ENCODE peak calls at places on chromosomes 1 and 21, in six cellular contexts. One of them, this sample, is unnamed.

GRCh38 chr1:234473123-234473522 is 5.9 kb downstream of the TARBP1 start:
- DNase-seq in thoracic aorta: no peak
- DNase-seq in GDM1: peak; percentile 44
- DNase-seq in CD8-positive, alpha-beta memory T cell: no peak
- DNase-seq in astrocyte of the spinal cord: peak; percentile 7
- DNase-seq in EL: no peak
- DNase-seq in this sample: no peak

GRCh38 chr1:62597281-62597680 is at the start of gene ANGPTL3:
- DNase-seq in thoracic aorta: no peak
- DNase-seq in GDM1: no peak
- DNase-seq in CD8-positive, alpha-beta memory T cell: no peak
- DNase-seq in astrocyte of the spinal cord: no peak
- DNase-seq in EL: no peak
- DNase-seq in this sample: no peak

GRCh38 chr1:205585169-205585834 is 46.5 kb downstream of the ELK4 start:
- DNase-seq in thoracic aorta: no peak
- DNase-seq in GDM1: no peak
- DNase-seq in CD8-positive, alpha-beta memory T cell: no peak
- DNase-seq in astrocyte of the spinal cord: no peak
- DNase-seq in EL: no peak
- DNase-seq in this sample: no peak

GRCh38 chr1:112818990-112819689 is 104.0 kb upstream of the PPM1J start:
- DNase-seq in thoracic aorta: no peak
- DNase-seq in GDM1: peak; percentile 41
- DNase-seq in CD8-positive, alpha-beta memory T cell: no peak
- DNase-seq in astrocyte of the spinal cord: peak; percentile 58
- DNase-seq in EL: peak; percentile 80
- DNase-seq in this sample: no peak

GRCh38 chr21:33031562-33031961 is 5.8 kb downstream of the OLIG2 start:
- DNase-seq in thoracic aorta: no peak
- DNase-seq in GDM1: no peak
- DNase-seq in CD8-positive, alpha-beta memory T cell: no peak
- DNase-seq in astrocyte of the spinal cord: no peak
- DNase-seq in EL: no peak
- DNase-seq in this sample: no peak

GRCh38 chr21:43988506-43989230 is 23.4 kb upstream of the TRAPPC10 start:
- DNase-seq in thoracic aorta: no peak
- DNase-seq in GDM1: no peak
- DNase-seq in CD8-positive, alpha-beta memory T cell: no peak
- DNase-seq in astrocyte of the spinal cord: no peak
- DNase-seq in EL: no peak
- DNase-seq in this sample: no peak

GRCh38 chr1:62175568-62176179 is 19.0 kb upstream of the L1TD1 start:
- DNase-seq in thoracic aorta: no peak
- DNase-seq in GDM1: peak; percentile 5
- DNase-seq in CD8-positive, alpha-beta memory T cell: no peak
- DNase-seq in astrocyte of the spinal cord: peak; percentile 58
- DNase-seq in EL: peak; percentile 45
- DNase-seq in this sample: peak; percentile 73

GRCh38 chr1:214854126-214854875 is 228.2 kb upstream of the KCNK2 start:
- DNase-seq in thoracic aorta: no peak
- DNase-seq in GDM1: no peak
- DNase-seq in CD8-positive, alpha-beta memory T cell: no peak
- DNase-seq in astrocyte of the spinal cord: no peak
- DNase-seq in EL: peak; percentile 37
- DNase-seq in this sample: peak; percentile 10

GRCh38 chr1:150259758-150260669 is 2.4 kb downstream of the CA14 start:
- DNase-seq in thoracic aorta: no peak
- DNase-seq in GDM1: no peak
- DNase-seq in CD8-positive, alpha-beta memory T cell: no peak
- DNase-seq in astrocyte of the spinal cord: no peak
- DNase-seq in EL: peak; percentile 45
- DNase-seq in this sample: peak; percentile 45

GRCh38 chr1:9331558-9332346 is 39.1 kb downstream of the SPSB1 start:
- DNase-seq in thoracic aorta: no peak
- DNase-seq in GDM1: no peak
- DNase-seq in CD8-positive, alpha-beta memory T cell: no peak
- DNase-seq in astrocyte of the spinal cord: no peak
- DNase-seq in EL: no peak
- DNase-seq in this sample: no peak

GRCh38 chr1:25178917-25179571 is 53.3 kb downstream of the SYF2 start:
- DNase-seq in thoracic aorta: no peak
- DNase-seq in GDM1: no peak
- DNase-seq in CD8-positive, alpha-beta memory T cell: no peak
- DNase-seq in astrocyte of the spinal cord: no peak
- DNase-seq in EL: no peak
- DNase-seq in this sample: no peak

GRCh38 chr1:76066390-76066789 is 8.2 kb upstream of the ST6GALNAC3 start:
- DNase-seq in thoracic aorta: no peak
- DNase-seq in GDM1: no peak
- DNase-seq in CD8-positive, alpha-beta memory T cell: no peak
- DNase-seq in astrocyte of the spinal cord: peak; percentile 24
- DNase-seq in EL: peak; percentile 45
- DNase-seq in this sample: peak; percentile 15

GRCh38 chr1:101388904-101389546 is 152.2 kb downstream of the S1PR1 start:
- DNase-seq in thoracic aorta: no peak
- DNase-seq in GDM1: no peak
- DNase-seq in CD8-positive, alpha-beta memory T cell: no peak
- DNase-seq in astrocyte of the spinal cord: peak; percentile 15
- DNase-seq in EL: peak; percentile 11
- DNase-seq in this sample: peak; percentile 23

GRCh38 chr1:12186277-12186985 is 19.6 kb downstream of the TNFRSF1B start:
- DNase-seq in thoracic aorta: no peak
- DNase-seq in GDM1: no peak
- DNase-seq in CD8-positive, alpha-beta memory T cell: no peak
- DNase-seq in astrocyte of the spinal cord: no peak
- DNase-seq in EL: no peak
- DNase-seq in this sample: no peak

GRCh38 chr1:206691604-206692003 is 6.9 kb downstream of the MAPKAPK2 start:
- DNase-seq in thoracic aorta: no peak
- DNase-seq in GDM1: no peak
- DNase-seq in CD8-positive, alpha-beta memory T cell: no peak
- DNase-seq in astrocyte of the spinal cord: no peak
- DNase-seq in EL: no peak
- DNase-seq in this sample: peak; percentile 53

GRCh38 chr1:169108897-169109560 is 2.5 kb downstream of the ATP1B1 start:
- DNase-seq in thoracic aorta: no peak
- DNase-seq in GDM1: no peak
- DNase-seq in CD8-positive, alpha-beta memory T cell: no peak
- DNase-seq in astrocyte of the spinal cord: no peak
- DNase-seq in EL: peak; percentile 58
- DNase-seq in this sample: peak; percentile 51

GRCh38 chr1:10510520-10511493 is 36.1 kb downstream of the PEX14 start:
- DNase-seq in thoracic aorta: no peak
- DNase-seq in GDM1: peak; percentile 82
- DNase-seq in CD8-positive, alpha-beta memory T cell: peak; percentile 91
- DNase-seq in astrocyte of the spinal cord: peak; percentile 86
- DNase-seq in EL: peak; percentile 94
- DNase-seq in this sample: no peak

GRCh38 chr1:30044745-30045144 is 678.6 kb downstream of the MATN1 start:
- DNase-seq in thoracic aorta: no peak
- DNase-seq in GDM1: no peak
- DNase-seq in CD8-positive, alpha-beta memory T cell: no peak
- DNase-seq in astrocyte of the spinal cord: no peak
- DNase-seq in EL: no peak
- DNase-seq in this sample: no peak

GRCh38 chr1:209652121-209652742 is at the start of gene LAMB3:
- DNase-seq in thoracic aorta: no peak
- DNase-seq in GDM1: no peak
- DNase-seq in CD8-positive, alpha-beta memory T cell: no peak
- DNase-seq in astrocyte of the spinal cord: no peak
- DNase-seq in EL: no peak
- DNase-seq in this sample: no peak

GRCh38 chr1:22131875-22132486 is 10.9 kb downstream of the WNT4 start:
- DNase-seq in thoracic aorta: no peak
- DNase-seq in GDM1: peak; percentile 5
- DNase-seq in CD8-positive, alpha-beta memory T cell: peak; percentile 61
- DNase-seq in astrocyte of the spinal cord: no peak
- DNase-seq in EL: peak; percentile 30
- DNase-seq in this sample: peak; percentile 73

GRCh38 chr21:38847556-38847955 is 41.8 kb downstream of the ETS2 start:
- DNase-seq in thoracic aorta: no peak
- DNase-seq in GDM1: no peak
- DNase-seq in CD8-positive, alpha-beta memory T cell: no peak
- DNase-seq in astrocyte of the spinal cord: peak; percentile 40
- DNase-seq in EL: no peak
- DNase-seq in this sample: no peak